ENCODE peak calls at places on chromosomes 6 and 20, in six cellular contexts. S is nucleus accumbens; D is HEK293T; R is HTR-8/SVneo; X is HCEC 1CT; T is stimulated activated CD4-positive, alpha-beta T cell treated with anti-CD3 and anti-CD28 coated beads, Interleukin-12 subunit alpha, Interleukin-12 subunit beta, amount 100 ng/mL, for 48 hours. P is an unnamed sample.

GRCh38 chr6:132443206-132443605 is 41.9 kb upstream of the MOXD1 start:
- DNase-seq in T (no peak), X (peak; percentile 26), S (no peak), D (no peak), R (no peak), P (peak; percentile 35)

GRCh38 chr20:59820204-59821041 is 113.0 kb downstream of the SYCP2 start:
- DNase-seq in D (no peak), X (no peak), S (no peak), T (no peak), R (no peak), P (no peak)

GRCh38 chr20:47802975-47803374 is 17.7 kb upstream of the SULF2 start:
- DNase-seq in D (no peak), R (no peak), S (no peak), T (no peak), X (no peak), P (no peak)

GRCh38 chr6:3489032-3489757 is 32.3 kb upstream of the SLC22A23 start:
- DNase-seq in X (no peak), S (no peak), R (no peak), D (no peak), T (no peak), P (peak; percentile 26)

GRCh38 chr6:157221049-157221816 is 102.1 kb downstream of the TMEM242 start:
- DNase-seq in R (peak; percentile 41), D (no peak), T (peak; percentile 77), X (peak; percentile 45), S (peak; percentile 24), P (peak; percentile 80)

GRCh38 chr6:108710560-108710959 is 137.7 kb upstream of the ARMC2 start:
- DNase-seq in R (no peak), T (no peak), X (no peak), D (no peak), S (no peak), P (peak; percentile 27)

GRCh38 chr20:53578492-53579222 is 15.0 kb downstream of the ZNF217 start:
- DNase-seq in D (peak; percentile 67), R (peak; percentile 96), T (no peak), S (no peak), X (peak; percentile 86), P (peak; percentile 84)

GRCh38 chr6:3389390-3390167 is 67.3 kb downstream of the SLC22A23 start:
- DNase-seq in R (no peak), T (no peak), X (no peak), S (no peak), D (no peak), P (no peak)

GRCh38 chr6:13988049-13988738 is 63.4 kb downstream of the RNF182 start:
- DNase-seq in T (no peak), R (no peak), X (no peak), D (no peak), S (no peak), P (no peak)

GRCh38 chr6:37029249-37029959 is 23.9 kb downstream of the FGD2 start:
- DNase-seq in X (peak; percentile 83), S (no peak), T (peak; percentile 37), D (peak; percentile 76), R (peak; percentile 88), P (peak; percentile 94)

GRCh38 chr6:143744593-143745151 is 66.9 kb downstream of the PHACTR2 start:
- DNase-seq in R (no peak), X (no peak), D (no peak), S (no peak), T (no peak), P (peak; percentile 16)

GRCh38 chr6:56977192-56977591 is 22.3 kb downstream of the BEND6 start:
- DNase-seq in T (no peak), X (no peak), R (no peak), D (no peak), S (no peak), P (no peak)

GRCh38 chr6:165805067-165805525 is 142.1 kb upstream of the PDE10A start:
- DNase-seq in S (no peak), D (no peak), R (no peak), T (no peak), X (no peak), P (no peak)

GRCh38 chr6:100774681-100775080 is 106.4 kb downstream of the ASCC3 start:
- DNase-seq in X (peak; percentile 60), D (no peak), S (no peak), R (no peak), T (no peak), P (no peak)

GRCh38 chr6:38507173-38507572 is 132.6 kb downstream of the BTBD9 start:
- DNase-seq in S (no peak), T (no peak), D (no peak), X (no peak), R (no peak), P (no peak)

GRCh38 chr6:137779982-137780381 is 87.1 kb upstream of the TNFAIP3 start:
- DNase-seq in X (no peak), S (no peak), T (no peak), R (no peak), D (no peak), P (no peak)

P was measured in kidney tubule cell.